ENCODE peak calls at places on chromosomes 11 and 22, in ten cellular contexts. One of them, this sample, is unnamed.

GRCh38 chr11:76835928-76836612 is 24.6 kb upstream of the ACER3 start:
- DNase-seq in kidney: no peak
- DNase-seq in cardiac muscle cell: no peak
- DNase-seq in colonic mucosa: peak; percentile 87
- DNase-seq in bronchial epithelial cell: peak; percentile 45
- DNase-seq in lower leg skin: peak; percentile 91
- DNase-seq in type B pancreatic cell: no peak
- DNase-seq in suprapubic skin: no peak
- DNase-seq in astrocyte of the spinal cord: peak; percentile 58
- DNase-seq in mammary epithelial cell: no peak
- DNase-seq in this sample: no peak

GRCh38 chr22:47138898-47139789 is 376.7 kb downstream of the TBC1D22A start:
- DNase-seq in type B pancreatic cell: no peak
- DNase-seq in suprapubic skin: no peak
- DNase-seq in lower leg skin: no peak
- DNase-seq in mammary epithelial cell: no peak
- DNase-seq in bronchial epithelial cell: no peak
- DNase-seq in astrocyte of the spinal cord: no peak
- DNase-seq in kidney: peak; percentile 88
- DNase-seq in cardiac muscle cell: no peak
- DNase-seq in colonic mucosa: no peak
- DNase-seq in this sample: no peak

GRCh38 chr11:67372993-67373915 is at the start of gene CLCF1:
- DNase-seq in kidney: peak; percentile 94
- DNase-seq in bronchial epithelial cell: peak; percentile 54
- DNase-seq in type B pancreatic cell: no peak
- DNase-seq in astrocyte of the spinal cord: peak; percentile 91
- DNase-seq in lower leg skin: no peak
- DNase-seq in mammary epithelial cell: peak; percentile 79
- DNase-seq in suprapubic skin: no peak
- DNase-seq in colonic mucosa: peak; percentile 71
- DNase-seq in cardiac muscle cell: peak; percentile 67
- DNase-seq in this sample: peak; percentile 89

GRCh38 chr11:7019500-7020182 is 505 bp downstream of the ZNF214 start:
- DNase-seq in kidney: peak; percentile 84
- DNase-seq in lower leg skin: no peak
- DNase-seq in astrocyte of the spinal cord: peak; percentile 2
- DNase-seq in cardiac muscle cell: peak; percentile 58
- DNase-seq in mammary epithelial cell: peak; percentile 3
- DNase-seq in type B pancreatic cell: peak; percentile 74
- DNase-seq in colonic mucosa: peak; percentile 24
- DNase-seq in bronchial epithelial cell: no peak
- DNase-seq in suprapubic skin: no peak
- DNase-seq in this sample: no peak

GRCh38 chr11:88579466-88579865 is 241.9 kb upstream of the CTSC start:
- DNase-seq in astrocyte of the spinal cord: no peak
- DNase-seq in lower leg skin: no peak
- DNase-seq in colonic mucosa: no peak
- DNase-seq in cardiac muscle cell: no peak
- DNase-seq in mammary epithelial cell: no peak
- DNase-seq in kidney: no peak
- DNase-seq in type B pancreatic cell: no peak
- DNase-seq in bronchial epithelial cell: no peak
- DNase-seq in suprapubic skin: no peak
- DNase-seq in this sample: no peak

GRCh38 chr11:115530752-115531151 is 26.5 kb upstream of the CADM1 start:
- DNase-seq in bronchial epithelial cell: no peak
- DNase-seq in astrocyte of the spinal cord: no peak
- DNase-seq in cardiac muscle cell: peak; percentile 40
- DNase-seq in lower leg skin: no peak
- DNase-seq in colonic mucosa: no peak
- DNase-seq in type B pancreatic cell: no peak
- DNase-seq in suprapubic skin: no peak
- DNase-seq in mammary epithelial cell: no peak
- DNase-seq in kidney: no peak
- DNase-seq in this sample: no peak

GRCh38 chr11:101717621-101718020 is 133.8 kb upstream of the TRPC6 start:
- DNase-seq in cardiac muscle cell: no peak
- DNase-seq in colonic mucosa: no peak
- DNase-seq in suprapubic skin: no peak
- DNase-seq in astrocyte of the spinal cord: no peak
- DNase-seq in lower leg skin: no peak
- DNase-seq in bronchial epithelial cell: peak; percentile 83
- DNase-seq in type B pancreatic cell: no peak
- DNase-seq in kidney: no peak
- DNase-seq in mammary epithelial cell: peak; percentile 13
- DNase-seq in this sample: no peak

GRCh38 chr11:17405232-17406005 is 17.0 kb upstream of the KCNJ11 start:
- DNase-seq in type B pancreatic cell: no peak
- DNase-seq in bronchial epithelial cell: no peak
- DNase-seq in astrocyte of the spinal cord: peak; percentile 24
- DNase-seq in colonic mucosa: peak; percentile 44
- DNase-seq in kidney: peak; percentile 95
- DNase-seq in suprapubic skin: no peak
- DNase-seq in mammary epithelial cell: peak; percentile 30
- DNase-seq in cardiac muscle cell: peak; percentile 46
- DNase-seq in lower leg skin: peak; percentile 90
- DNase-seq in this sample: no peak

GRCh38 chr11:111870887-111871692 is at the start of gene ALG9:
- DNase-seq in colonic mucosa: peak; percentile 92
- DNase-seq in lower leg skin: peak; percentile 96
- DNase-seq in bronchial epithelial cell: peak; percentile 66
- DNase-seq in astrocyte of the spinal cord: peak; percentile 85
- DNase-seq in mammary epithelial cell: peak; percentile 80
- DNase-seq in kidney: peak; percentile 90
- DNase-seq in suprapubic skin: peak; percentile 86
- DNase-seq in cardiac muscle cell: peak; percentile 82
- DNase-seq in type B pancreatic cell: peak; percentile 83
- DNase-seq in this sample: peak; percentile 90
- TF ChIP-seq CTCF in colonic mucosa: peak; percentile 23
- TF ChIP-seq CTCF in lower leg skin: no peak
- TF ChIP-seq CTCF in bronchial epithelial cell: peak; percentile 45
- TF ChIP-seq CTCF in astrocyte of the spinal cord: peak; percentile 52
- TF ChIP-seq CTCF in mammary epithelial cell: peak; percentile 47
- TF ChIP-seq CTCF in kidney: no peak
- TF ChIP-seq CTCF in suprapubic skin: peak; percentile 20
- TF ChIP-seq CTCF in cardiac muscle cell: peak; percentile 42
- TF ChIP-seq CTCF in type B pancreatic cell: peak; percentile 62
- TF ChIP-seq CTCF in this sample: peak; percentile 39

GRCh38 chr11:47257178-47257517 is 648 bp upstream of the NR1H3 start:
- DNase-seq in type B pancreatic cell: no peak
- DNase-seq in astrocyte of the spinal cord: no peak
- DNase-seq in suprapubic skin: no peak
- DNase-seq in cardiac muscle cell: no peak
- DNase-seq in bronchial epithelial cell: no peak
- DNase-seq in lower leg skin: no peak
- DNase-seq in mammary epithelial cell: no peak
- DNase-seq in kidney: no peak
- DNase-seq in colonic mucosa: no peak
- DNase-seq in this sample: no peak

GRCh38 chr11:47254381-47254780 is 3.4 kb upstream of the NR1H3 start:
- DNase-seq in type B pancreatic cell: no peak
- DNase-seq in astrocyte of the spinal cord: no peak
- DNase-seq in bronchial epithelial cell: no peak
- DNase-seq in lower leg skin: peak; percentile 93
- DNase-seq in mammary epithelial cell: no peak
- DNase-seq in suprapubic skin: no peak
- DNase-seq in cardiac muscle cell: no peak
- DNase-seq in kidney: no peak
- DNase-seq in colonic mucosa: no peak
- DNase-seq in this sample: no peak

GRCh38 chr11:47256374-47256773 is 1.4 kb upstream of the NR1H3 start:
- DNase-seq in colonic mucosa: no peak
- DNase-seq in astrocyte of the spinal cord: no peak
- DNase-seq in suprapubic skin: no peak
- DNase-seq in type B pancreatic cell: no peak
- DNase-seq in cardiac muscle cell: no peak
- DNase-seq in lower leg skin: no peak
- DNase-seq in bronchial epithelial cell: no peak
- DNase-seq in kidney: no peak
- DNase-seq in mammary epithelial cell: no peak
- DNase-seq in this sample: no peak

GRCh38 chr11:47251751-47252150 is 3.1 kb upstream of the ACP2 start:
- DNase-seq in astrocyte of the spinal cord: no peak
- DNase-seq in kidney: no peak
- DNase-seq in bronchial epithelial cell: no peak
- DNase-seq in cardiac muscle cell: no peak
- DNase-seq in mammary epithelial cell: no peak
- DNase-seq in colonic mucosa: no peak
- DNase-seq in type B pancreatic cell: no peak
- DNase-seq in lower leg skin: no peak
- DNase-seq in suprapubic skin: no peak
- DNase-seq in this sample: no peak

DNA sequence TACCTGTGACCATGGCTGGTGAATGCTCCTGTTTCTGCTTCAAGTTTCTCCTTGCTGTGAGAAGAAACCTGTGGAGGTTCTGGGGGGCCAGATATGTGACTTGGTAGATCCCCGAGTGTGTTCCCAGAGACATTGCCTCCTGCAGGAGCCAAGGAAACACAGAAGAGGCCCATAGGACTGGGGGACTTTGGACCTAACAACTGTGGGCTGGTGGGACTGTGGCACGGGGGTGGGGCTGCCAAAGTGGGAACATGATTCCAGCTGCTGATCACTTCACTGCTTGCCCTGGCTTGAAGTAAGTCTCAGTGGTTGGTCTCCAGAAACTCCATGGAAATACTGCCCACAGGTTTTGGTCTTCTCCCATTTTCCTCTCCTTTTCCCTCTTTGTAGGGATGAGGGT is 4.1 kb upstream of the NR1H3 start:
- DNase-seq in suprapubic skin: no peak
- DNase-seq in astrocyte of the spinal cord: no peak
- DNase-seq in kidney: peak; percentile 24
- DNase-seq in type B pancreatic cell: no peak
- DNase-seq in mammary epithelial cell: no peak
- DNase-seq in cardiac muscle cell: no peak
- DNase-seq in lower leg skin: no peak
- DNase-seq in colonic mucosa: no peak
- DNase-seq in bronchial epithelial cell: no peak
- DNase-seq in this sample: no peak
- TF ChIP-seq CTCF in suprapubic skin: no peak
- TF ChIP-seq CTCF in astrocyte of the spinal cord: no peak
- TF ChIP-seq CTCF in kidney: no peak
- TF ChIP-seq CTCF in type B pancreatic cell: no peak
- TF ChIP-seq CTCF in mammary epithelial cell: no peak
- TF ChIP-seq CTCF in cardiac muscle cell: no peak
- TF ChIP-seq CTCF in lower leg skin: no peak
- TF ChIP-seq CTCF in colonic mucosa: no peak
- TF ChIP-seq CTCF in bronchial epithelial cell: no peak
- TF ChIP-seq CTCF in this sample: no peak

DNA sequence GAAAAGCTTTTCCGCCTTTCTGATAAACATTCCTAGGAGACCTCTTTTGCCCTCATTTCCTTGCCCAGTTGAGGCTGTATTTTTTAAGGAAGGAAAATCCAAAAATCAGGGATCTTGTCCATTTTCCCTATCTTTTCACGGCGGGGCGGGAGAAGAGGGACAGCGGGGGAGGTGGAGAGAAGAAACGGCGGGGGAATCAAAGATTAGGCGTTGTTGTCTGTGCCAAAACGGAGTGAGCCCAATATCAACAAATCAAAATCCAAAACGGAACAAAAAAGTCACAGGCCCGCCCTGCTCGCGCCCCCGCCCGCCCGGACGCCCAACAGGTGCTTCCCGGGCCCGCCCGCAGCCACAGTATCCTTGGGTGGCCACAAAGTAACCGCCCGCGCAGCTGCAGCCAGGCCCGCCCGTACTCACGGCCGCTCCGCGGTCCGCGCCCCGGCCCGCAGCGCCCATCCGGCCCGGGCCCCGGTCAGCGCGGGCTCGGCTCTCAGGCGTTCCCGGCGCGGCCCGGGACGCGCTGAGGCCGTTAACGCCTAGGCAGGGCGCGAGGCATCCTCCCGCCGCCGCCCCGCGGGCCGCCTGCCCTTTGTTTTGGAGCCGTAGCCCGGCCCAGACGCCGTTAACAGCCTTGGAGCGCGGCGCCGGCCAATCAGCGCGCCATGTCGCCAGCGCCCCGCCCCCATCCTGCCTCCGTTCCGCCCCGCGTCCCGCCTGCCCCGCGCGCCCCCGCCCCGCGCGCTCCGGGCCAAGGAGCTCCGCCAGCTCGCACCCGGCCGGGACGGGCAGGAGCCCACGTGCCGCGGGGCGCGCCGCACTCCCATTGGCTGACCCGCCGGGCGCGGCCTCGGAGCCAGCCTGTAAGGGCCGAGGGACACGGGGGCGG is at the start of gene YPEL1:
- DNase-seq in astrocyte of the spinal cord: peak; percentile 96
- DNase-seq in bronchial epithelial cell: peak; percentile 84
- DNase-seq in lower leg skin: peak; percentile 98
- DNase-seq in kidney: peak; percentile 99
- DNase-seq in mammary epithelial cell: peak; percentile 94
- DNase-seq in colonic mucosa: peak; percentile 98
- DNase-seq in cardiac muscle cell: peak; percentile 97
- DNase-seq in type B pancreatic cell: peak; percentile 100
- DNase-seq in suprapubic skin: peak; percentile 97
- DNase-seq in this sample: peak; percentile 100
- TF ChIP-seq CTCF in astrocyte of the spinal cord: no peak
- TF ChIP-seq CTCF in bronchial epithelial cell: no peak
- TF ChIP-seq CTCF in lower leg skin: no peak
- TF ChIP-seq CTCF in kidney: no peak
- TF ChIP-seq CTCF in mammary epithelial cell: no peak
- TF ChIP-seq CTCF in colonic mucosa: no peak
- TF ChIP-seq CTCF in cardiac muscle cell: no peak
- TF ChIP-seq CTCF in type B pancreatic cell: no peak
- TF ChIP-seq CTCF in suprapubic skin: no peak
- TF ChIP-seq CTCF in this sample: no peak

DNA sequence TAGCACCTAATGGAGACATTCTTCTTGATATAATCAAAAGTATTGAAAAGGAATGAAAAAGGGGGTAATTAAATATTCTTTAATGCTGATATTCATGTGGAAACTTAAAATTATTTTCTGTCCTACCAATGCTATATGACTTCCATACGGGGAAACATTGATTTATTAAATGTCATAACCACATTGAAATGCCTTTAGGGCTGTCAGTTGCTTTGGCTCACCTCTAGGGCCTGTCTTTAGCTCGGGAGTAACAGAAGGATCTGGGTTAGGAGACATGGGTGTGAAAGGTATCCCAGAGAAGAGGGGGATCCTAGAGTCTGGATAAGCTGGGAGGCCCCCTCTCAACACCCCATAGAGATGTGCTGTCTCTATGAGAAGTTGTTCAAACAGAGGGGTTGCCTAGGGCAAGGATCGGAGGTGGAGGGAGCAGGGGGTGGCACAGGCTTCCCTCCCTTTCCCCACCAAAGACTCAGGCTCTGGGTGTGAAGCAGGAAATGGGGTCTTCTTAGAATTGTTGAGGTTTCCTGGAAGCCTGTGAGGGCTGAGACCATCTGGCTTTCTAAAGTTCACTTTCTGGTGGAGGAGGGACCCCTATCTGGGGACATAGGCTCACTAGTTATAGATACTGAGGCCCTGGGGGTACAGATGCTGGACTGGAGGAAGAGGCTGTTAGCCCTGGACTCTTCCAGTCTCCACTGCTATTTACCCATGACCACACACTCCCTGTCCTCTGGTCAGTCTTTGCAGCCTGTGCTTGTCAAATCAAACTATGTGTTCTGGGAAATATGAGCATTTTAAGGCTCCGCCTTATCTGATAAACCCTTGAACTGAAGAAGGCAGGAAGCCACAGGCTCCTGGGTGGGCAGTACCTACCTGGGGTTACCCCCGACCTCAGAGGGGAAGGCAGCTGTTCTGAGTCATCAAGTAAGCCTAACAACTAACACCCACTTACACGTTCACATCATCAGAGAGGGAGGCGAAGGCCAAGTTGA is 55.8 kb upstream of the RRAS2 start:
- DNase-seq in lower leg skin: no peak
- DNase-seq in type B pancreatic cell: no peak
- DNase-seq in mammary epithelial cell: no peak
- DNase-seq in colonic mucosa: no peak
- DNase-seq in suprapubic skin: no peak
- DNase-seq in bronchial epithelial cell: peak; percentile 50
- DNase-seq in astrocyte of the spinal cord: no peak
- DNase-seq in kidney: no peak
- DNase-seq in cardiac muscle cell: no peak
- DNase-seq in this sample: no peak
- TF ChIP-seq CTCF in lower leg skin: no peak
- TF ChIP-seq CTCF in type B pancreatic cell: peak; percentile 50
- TF ChIP-seq CTCF in mammary epithelial cell: peak; percentile 37
- TF ChIP-seq CTCF in colonic mucosa: no peak
- TF ChIP-seq CTCF in suprapubic skin: no peak
- TF ChIP-seq CTCF in bronchial epithelial cell: peak; percentile 3
- TF ChIP-seq CTCF in astrocyte of the spinal cord: no peak
- TF ChIP-seq CTCF in kidney: no peak
- TF ChIP-seq CTCF in cardiac muscle cell: no peak
- TF ChIP-seq CTCF in this sample: no peak